ENCODE peak calls at places on chromosomes 5 and 9, in eight cellular contexts. One of them, this sample, is unnamed.

GRCh38 chr5:140159014-140159927 is 15.7 kb upstream of the CYSTM1 start:
- DNase-seq in fibroblast of pulmonary artery: no peak
- DNase-seq in activated naive CD8-positive, alpha-beta T cell treated with anti-CD3 and anti-CD28 coated beads, Interleukin-2, amount 50 U/mL, for 24 hours: no peak
- DNase-seq in CD4-positive, CD25-positive, alpha-beta regulatory T cell: no peak
- DNase-seq in HCT116: no peak
- DNase-seq in stimulated activated CD8-positive, alpha-beta memory T cell treated with anti-CD3 and anti-CD28 coated beads, Interleukin-7, amount 100 ng/mL, for 24 hours: no peak
- DNase-seq in H54: no peak
- DNase-seq in GM13976: no peak
- DNase-seq in this sample: no peak

GRCh38 chr5:153809181-153809580 is 229.5 kb downstream of the FAM114A2 start:
- DNase-seq in fibroblast of pulmonary artery: no peak
- DNase-seq in activated naive CD8-positive, alpha-beta T cell treated with anti-CD3 and anti-CD28 coated beads, Interleukin-2, amount 50 U/mL, for 24 hours: no peak
- DNase-seq in CD4-positive, CD25-positive, alpha-beta regulatory T cell: no peak
- DNase-seq in HCT116: no peak
- DNase-seq in stimulated activated CD8-positive, alpha-beta memory T cell treated with anti-CD3 and anti-CD28 coated beads, Interleukin-7, amount 100 ng/mL, for 24 hours: no peak
- DNase-seq in H54: no peak
- DNase-seq in GM13976: no peak
- DNase-seq in this sample: no peak

GRCh38 chr5:119332978-119333401 is 22.8 kb upstream of the TNFAIP8 start:
- DNase-seq in fibroblast of pulmonary artery: no peak
- DNase-seq in activated naive CD8-positive, alpha-beta T cell treated with anti-CD3 and anti-CD28 coated beads, Interleukin-2, amount 50 U/mL, for 24 hours: no peak
- DNase-seq in CD4-positive, CD25-positive, alpha-beta regulatory T cell: no peak
- DNase-seq in HCT116: no peak
- DNase-seq in stimulated activated CD8-positive, alpha-beta memory T cell treated with anti-CD3 and anti-CD28 coated beads, Interleukin-7, amount 100 ng/mL, for 24 hours: no peak
- DNase-seq in H54: no peak
- DNase-seq in GM13976: no peak
- DNase-seq in this sample: no peak

GRCh38 chr9:4301971-4302427 is 2.1 kb upstream of the GLIS3 start:
- DNase-seq in fibroblast of pulmonary artery: peak; percentile 94
- DNase-seq in activated naive CD8-positive, alpha-beta T cell treated with anti-CD3 and anti-CD28 coated beads, Interleukin-2, amount 50 U/mL, for 24 hours: peak; percentile 20
- DNase-seq in CD4-positive, CD25-positive, alpha-beta regulatory T cell: no peak
- DNase-seq in HCT116: no peak
- DNase-seq in stimulated activated CD8-positive, alpha-beta memory T cell treated with anti-CD3 and anti-CD28 coated beads, Interleukin-7, amount 100 ng/mL, for 24 hours: no peak
- DNase-seq in H54: peak; percentile 55
- DNase-seq in GM13976: no peak
- DNase-seq in this sample: no peak

GRCh38 chr9:96304230-96304629 is 2.3 kb upstream of the HSD17B3 start:
- DNase-seq in fibroblast of pulmonary artery: no peak
- DNase-seq in activated naive CD8-positive, alpha-beta T cell treated with anti-CD3 and anti-CD28 coated beads, Interleukin-2, amount 50 U/mL, for 24 hours: no peak
- DNase-seq in CD4-positive, CD25-positive, alpha-beta regulatory T cell: no peak
- DNase-seq in HCT116: no peak
- DNase-seq in stimulated activated CD8-positive, alpha-beta memory T cell treated with anti-CD3 and anti-CD28 coated beads, Interleukin-7, amount 100 ng/mL, for 24 hours: no peak
- DNase-seq in H54: no peak
- DNase-seq in GM13976: no peak
- DNase-seq in this sample: no peak

GRCh38 chr5:173645437-173645807 is 29.0 kb upstream of the BOD1 start:
- DNase-seq in fibroblast of pulmonary artery: peak; percentile 29
- DNase-seq in activated naive CD8-positive, alpha-beta T cell treated with anti-CD3 and anti-CD28 coated beads, Interleukin-2, amount 50 U/mL, for 24 hours: no peak
- DNase-seq in CD4-positive, CD25-positive, alpha-beta regulatory T cell: no peak
- DNase-seq in HCT116: no peak
- DNase-seq in stimulated activated CD8-positive, alpha-beta memory T cell treated with anti-CD3 and anti-CD28 coated beads, Interleukin-7, amount 100 ng/mL, for 24 hours: no peak
- DNase-seq in H54: no peak
- DNase-seq in GM13976: no peak
- DNase-seq in this sample: no peak

GRCh38 chr9:13705913-13706312 is 426.4 kb upstream of the MPDZ start:
- DNase-seq in fibroblast of pulmonary artery: peak; percentile 98
- DNase-seq in activated naive CD8-positive, alpha-beta T cell treated with anti-CD3 and anti-CD28 coated beads, Interleukin-2, amount 50 U/mL, for 24 hours: no peak
- DNase-seq in CD4-positive, CD25-positive, alpha-beta regulatory T cell: no peak
- DNase-seq in HCT116: no peak
- DNase-seq in stimulated activated CD8-positive, alpha-beta memory T cell treated with anti-CD3 and anti-CD28 coated beads, Interleukin-7, amount 100 ng/mL, for 24 hours: no peak
- DNase-seq in H54: no peak
- DNase-seq in GM13976: no peak
- DNase-seq in this sample: no peak

GRCh38 chr9:81826541-81826906 is 101.7 kb upstream of the SPATA31D4 start:
- DNase-seq in fibroblast of pulmonary artery: peak; percentile 94
- DNase-seq in activated naive CD8-positive, alpha-beta T cell treated with anti-CD3 and anti-CD28 coated beads, Interleukin-2, amount 50 U/mL, for 24 hours: no peak
- DNase-seq in CD4-positive, CD25-positive, alpha-beta regulatory T cell: no peak
- DNase-seq in HCT116: no peak
- DNase-seq in stimulated activated CD8-positive, alpha-beta memory T cell treated with anti-CD3 and anti-CD28 coated beads, Interleukin-7, amount 100 ng/mL, for 24 hours: no peak
- DNase-seq in H54: no peak
- DNase-seq in GM13976: no peak
- DNase-seq in this sample: peak; percentile 96

GRCh38 chr5:106376522-106376921 is 1294.2 kb downstream of the EFNA5 start:
- DNase-seq in fibroblast of pulmonary artery: no peak
- DNase-seq in activated naive CD8-positive, alpha-beta T cell treated with anti-CD3 and anti-CD28 coated beads, Interleukin-2, amount 50 U/mL, for 24 hours: no peak
- DNase-seq in CD4-positive, CD25-positive, alpha-beta regulatory T cell: no peak
- DNase-seq in HCT116: no peak
- DNase-seq in stimulated activated CD8-positive, alpha-beta memory T cell treated with anti-CD3 and anti-CD28 coated beads, Interleukin-7, amount 100 ng/mL, for 24 hours: no peak
- DNase-seq in H54: no peak
- DNase-seq in GM13976: no peak
- DNase-seq in this sample: no peak

GRCh38 chr5:163807781-163808180 is 302.4 kb downstream of the MAT2B start:
- DNase-seq in fibroblast of pulmonary artery: no peak
- DNase-seq in activated naive CD8-positive, alpha-beta T cell treated with anti-CD3 and anti-CD28 coated beads, Interleukin-2, amount 50 U/mL, for 24 hours: no peak
- DNase-seq in CD4-positive, CD25-positive, alpha-beta regulatory T cell: no peak
- DNase-seq in HCT116: no peak
- DNase-seq in stimulated activated CD8-positive, alpha-beta memory T cell treated with anti-CD3 and anti-CD28 coated beads, Interleukin-7, amount 100 ng/mL, for 24 hours: no peak
- DNase-seq in H54: no peak
- DNase-seq in GM13976: no peak
- DNase-seq in this sample: no peak

GRCh38 chr5:58927174-58927573 is 344.3 kb downstream of the RAB3C start:
- DNase-seq in fibroblast of pulmonary artery: no peak
- DNase-seq in activated naive CD8-positive, alpha-beta T cell treated with anti-CD3 and anti-CD28 coated beads, Interleukin-2, amount 50 U/mL, for 24 hours: no peak
- DNase-seq in CD4-positive, CD25-positive, alpha-beta regulatory T cell: no peak
- DNase-seq in HCT116: no peak
- DNase-seq in stimulated activated CD8-positive, alpha-beta memory T cell treated with anti-CD3 and anti-CD28 coated beads, Interleukin-7, amount 100 ng/mL, for 24 hours: no peak
- DNase-seq in H54: no peak
- DNase-seq in GM13976: no peak
- DNase-seq in this sample: no peak